ENCODE peak calls at places on chromosome 10, in seven cellular contexts. Q is ELR, F is HS-5, D is foreskin fibroblast, N is T-cell, H is substantia nigra, O is GM23248. P is an unnamed sample.

GRCh38 chr10:796233-796632 is 106.8 kb upstream of the DIP2C start:
- DNase-seq in Q (no peak), F (no peak), D (no peak), N (no peak), H (no peak), O (no peak), P (no peak)

GRCh38 chr10:84331091-84331490 is 2.7 kb downstream of the CCSER2 start:
- DNase-seq in Q (no peak), F (no peak), D (no peak), N (no peak), H (no peak), O (no peak), P (no peak)

GRCh38 chr10:118991326-118991725 is 38.2 kb upstream of the NANOS1 start:
- DNase-seq in Q (no peak), F (no peak), D (no peak), N (no peak), H (no peak), O (no peak), P (no peak)

GRCh38 chr10:65518379-65518778 is 1407.5 kb upstream of the LRRTM3 start:
- DNase-seq in Q (peak), F (peak), D (no peak), N (no peak), H (no peak), O (no peak), P (no peak)

GRCh38 chr10:90998733-90999511 is 78.0 kb upstream of the ANKRD1 start:
- DNase-seq in Q (no peak), F (no peak), D (no peak), N (no peak), H (no peak), O (no peak), P (no peak)

GRCh38 chr10:86376852-86377796 is 10.5 kb upstream of the GRID1 start:
- DNase-seq in Q (peak), F (no peak), D (peak), N (peak), H (peak), O (peak), P (peak)

GRCh38 chr10:132141076-132141475 is 45.7 kb upstream of the DPYSL4 start:
- DNase-seq in Q (no peak), F (no peak), D (no peak), N (no peak), H (no peak), O (no peak), P (no peak)

GRCh38 chr10:7102557-7103349 is 308.1 kb downstream of the SFMBT2 start:
- DNase-seq in Q (no peak), F (no peak), D (no peak), N (no peak), H (no peak), O (no peak), P (no peak)

GRCh38 chr10:13483951-13484350 is 44.9 kb downstream of the BEND7 start:
- DNase-seq in Q (no peak), F (no peak), D (no peak), N (peak), H (no peak), O (no peak), P (no peak)

GRCh38 chr10:125661942-125662515 is 20.9 kb downstream of the TEX36 start:
- DNase-seq in Q (peak), F (peak), D (peak), N (no peak), H (no peak), O (peak), P (no peak)

GRCh38 chr10:13143761-13144160 is 17.6 kb upstream of the MCM10 start:
- DNase-seq in Q (no peak), F (no peak), D (no peak), N (no peak), H (no peak), O (no peak), P (no peak)

GRCh38 chr10:24947304-24948097 is 4.9 kb downstream of the PRTFDC1 start:
- DNase-seq in Q (peak), F (no peak), D (no peak), N (no peak), H (no peak), O (peak), P (no peak)